ENCODE peak calls at places on chromosomes 16 and 17, in five cellular contexts. B is A549, O is HepG2, N is K562, W is GM12878. I is an unnamed sample.

GRCh38 chr16:84715854-84716253 is 16.1 kb downstream of the USP10 start:
- DNase-seq in O (no peak), N (no peak), W (no peak), B (no peak), I (no peak)

GRCh38 chr17:35865412-35866355 is 3.0 kb downstream of the HEATR9 start:
- DNase-seq in B (no peak), W (no peak), N (no peak), O (peak; percentile 27), I (peak; percentile 61)

GRCh38 chr16:25478476-25478875 is 213.3 kb upstream of the HS3ST4 start:
- DNase-seq in O (no peak), W (no peak), N (no peak), B (no peak), I (no peak)

GRCh38 chr16:85418978-85419491 is 194.1 kb upstream of the GSE1 start:
- DNase-seq in N (no peak), W (no peak), O (no peak), B (no peak), I (no peak)

GRCh38 chr17:72430611-72431432 is 310.0 kb downstream of the SOX9 start:
- DNase-seq in W (no peak), N (no peak), O (no peak), B (no peak), I (no peak)

GRCh38 chr16:66359811-66360608 is 6.5 kb upstream of the CDH5 start:
- DNase-seq in N (no peak), W (no peak), O (no peak), B (no peak), I (no peak)

GRCh38 chr16:11136600-11136999 is 119.4 kb downstream of the SOCS1 start:
- DNase-seq in N (no peak), B (no peak), O (no peak), W (no peak), I (no peak)

GRCh38 chr16:87541004-87541881 is 48.4 kb upstream of the ZCCHC14 start:
- DNase-seq in O (no peak), N (no peak), B (no peak), W (no peak), I (peak; percentile 79)

GRCh38 chr17:40568074-40568836 is 3.0 kb upstream of the CCR7 start:
- DNase-seq in B (no peak), W (no peak), N (no peak), O (no peak), I (no peak)

GRCh38 chr16:11050954-11051353 is 106.6 kb downstream of the CLEC16A start:
- DNase-seq in O (no peak), W (no peak), N (no peak), B (no peak), I (no peak)

GRCh38 chr16:19114359-19115147 is 789 bp downstream of the ITPRIPL2 start:
- DNase-seq in B (peak; percentile 54), W (no peak), N (no peak), O (no peak), I (peak; percentile 68)

GRCh38 chr17:50072130-50072529 is 16.2 kb downstream of the ITGA3 start:
- DNase-seq in W (no peak), N (no peak), B (no peak), O (no peak), I (no peak)

GRCh38 chr16:1054660-1055556 is 17.6 kb upstream of the SSTR5 start:
- DNase-seq in O (peak; percentile 26), B (peak; percentile 77), W (no peak), N (peak; percentile 68), I (peak; percentile 29)

GRCh38 chr17:17940451-17940911 is 31.7 kb downstream of the TOM1L2 start:
- DNase-seq in O (no peak), B (no peak), N (no peak), W (no peak), I (peak; percentile 47)

DNA sequence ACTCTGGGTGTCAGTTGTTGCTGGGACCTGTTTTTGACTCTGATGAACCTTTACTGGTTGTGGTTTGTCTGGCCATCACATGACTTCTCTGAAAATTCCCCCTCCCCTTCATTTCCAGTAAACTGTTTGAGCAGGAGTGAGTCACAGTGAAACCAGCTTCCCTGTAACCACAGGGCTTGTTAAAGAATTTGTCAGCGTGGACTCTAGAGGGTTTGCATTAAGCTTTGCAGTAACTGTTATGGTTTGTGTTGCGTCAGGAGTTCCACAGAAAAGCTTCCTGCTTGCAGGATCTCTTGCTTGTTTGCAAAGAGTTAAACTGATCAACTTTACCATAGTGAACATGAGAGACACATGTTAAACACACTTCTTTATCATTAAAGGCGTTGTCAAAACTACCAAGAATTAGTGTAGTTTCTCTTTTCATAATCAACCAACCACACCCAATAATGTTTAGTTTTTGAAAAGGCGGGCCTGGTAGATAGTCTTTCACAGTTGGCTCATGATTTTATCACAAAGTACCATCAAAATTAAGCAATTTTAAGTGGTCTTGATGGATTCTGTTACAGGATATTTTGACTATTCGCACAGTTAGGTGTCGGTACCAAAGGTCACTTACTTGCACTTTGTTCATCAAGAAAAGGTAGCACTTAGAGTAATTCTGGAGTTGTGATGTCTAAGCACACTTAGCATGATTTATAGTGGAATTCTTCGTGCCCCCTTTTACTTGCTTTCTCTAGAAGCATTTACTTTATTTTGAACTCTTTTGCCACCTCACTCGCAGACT is 79.3 kb downstream of the VMP1 start:
- DNase-seq in N (peak; percentile 73), B (peak; percentile 81), O (peak; percentile 100), W (peak; percentile 100), I (peak; percentile 100)
- TF ChIP-seq RFX5 in N (peak; percentile 88), B (no peak), O (peak; percentile 96), W (peak; percentile 96), I (peak; percentile 90)

GRCh38 chr17:1487939-1488825 is 4.3 kb downstream of the MYO1C start:
- DNase-seq in O (peak; percentile 70), B (peak; percentile 74), N (peak; percentile 67), W (no peak), I (peak; percentile 84)
- TF ChIP-seq BHLHE40 in O (no peak), B (no peak), N (peak; percentile 59), W (no peak), I (peak; percentile 19)

GRCh38 chr17:75241143-75241430 is 20.3 kb downstream of the GGA3 start:
- DNase-seq in B (no peak), O (no peak), N (no peak), W (no peak), I (no peak)
- TF ChIP-seq RFX5 in B (no peak), O (no peak), N (no peak), W (no peak), I (no peak)

DNA sequence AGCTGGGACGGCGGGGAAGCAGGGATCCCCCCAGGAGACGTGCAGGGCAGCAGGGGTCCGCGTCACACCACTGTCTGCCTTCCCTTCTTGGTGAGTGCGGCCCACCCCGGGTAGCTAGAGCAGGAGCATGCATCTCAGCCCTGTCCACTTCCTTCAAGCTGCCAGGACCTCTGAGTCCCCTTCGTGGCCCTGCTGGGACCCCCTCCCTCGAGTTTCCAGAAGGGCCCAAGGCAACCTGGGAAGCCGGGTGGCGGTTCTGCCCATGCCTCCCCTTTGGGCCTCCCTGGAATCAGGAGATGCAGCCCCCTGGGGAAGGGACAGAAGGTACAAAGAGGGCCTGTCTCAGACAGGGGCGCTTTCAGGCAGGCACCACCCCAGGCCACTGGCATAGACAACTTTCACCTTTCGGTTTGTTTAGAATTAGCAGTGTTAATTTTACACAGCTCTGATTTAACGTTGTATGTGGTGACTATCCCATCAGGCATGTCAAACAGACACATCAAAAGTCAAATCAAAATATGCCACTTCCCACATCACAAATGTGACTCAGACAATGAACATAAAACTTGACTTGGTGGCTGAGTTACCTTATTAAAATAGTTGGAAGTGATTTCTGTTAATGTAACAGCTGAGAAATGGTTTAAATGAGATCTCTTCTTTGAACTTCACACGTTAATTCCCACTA is 94.5 kb upstream of the METRNL start:
- DNase-seq in O (no peak), B (no peak), W (no peak), N (no peak), I (no peak)
- TF ChIP-seq BHLHE40 in O (no peak), B (no peak), W (no peak), N (no peak), I (no peak)

DNA sequence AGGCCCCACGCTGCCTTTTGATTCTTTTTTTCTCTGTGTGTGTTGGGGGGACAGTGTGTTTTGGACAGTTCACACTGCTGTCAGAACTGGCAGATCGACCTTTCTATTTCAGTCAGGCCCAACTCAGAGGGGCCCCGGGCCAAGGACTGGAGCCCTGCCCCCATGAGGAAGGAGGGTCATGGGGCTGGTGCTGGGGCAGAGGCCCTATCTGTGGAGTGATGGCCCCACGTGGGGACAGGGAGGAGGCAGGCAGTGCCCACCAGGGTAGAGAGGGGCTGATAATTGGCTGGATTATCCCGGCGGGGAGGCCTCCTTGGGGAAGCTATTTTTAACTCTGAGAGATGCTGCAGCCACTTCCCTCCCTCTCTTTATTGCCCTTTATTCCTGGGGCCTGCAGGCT is 5.7 kb upstream of the KCNJ12 start:
- DNase-seq in N (no peak), O (no peak), W (no peak), B (no peak), I (no peak)
- TF ChIP-seq RFX5 in N (no peak), O (no peak), W (no peak), B (no peak), I (no peak)

DNA sequence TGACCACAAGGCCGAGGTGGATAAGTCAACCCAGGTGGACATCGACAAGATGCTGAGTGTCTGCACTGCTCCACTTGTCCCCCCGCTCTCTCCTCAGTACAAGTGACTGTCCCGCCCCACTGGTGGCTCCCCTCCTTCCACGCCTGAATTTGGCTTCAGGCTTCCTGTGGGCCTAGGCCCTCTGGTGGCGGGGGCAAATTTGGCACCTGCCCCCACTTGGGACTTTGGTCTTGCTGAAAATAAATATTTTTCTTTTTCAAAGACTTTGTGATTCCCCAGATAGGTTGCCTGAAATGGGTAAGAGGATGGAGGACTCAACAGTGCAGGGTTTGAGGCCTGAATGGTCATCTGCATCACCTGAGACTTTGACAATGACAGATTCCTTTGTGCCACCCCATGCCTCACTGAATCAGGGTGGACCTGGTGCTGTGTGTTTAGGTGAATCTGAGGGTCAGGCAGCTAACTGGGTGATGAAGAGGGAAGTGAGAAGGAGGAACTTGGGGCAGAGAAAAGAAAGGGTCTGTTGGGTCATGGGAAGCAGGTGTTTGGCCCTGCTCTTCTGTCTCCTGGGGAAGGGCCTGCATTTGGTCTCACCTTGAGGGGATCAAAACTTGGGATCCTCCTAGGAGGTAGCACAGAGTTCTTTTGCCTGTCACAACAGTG is 2.0 kb downstream of the C16orf86 start:
- DNase-seq in N (peak; percentile 66), B (no peak), O (no peak), W (no peak), I (no peak)
- TF ChIP-seq BHLHE40 in N (no peak), B (no peak), O (no peak), W (no peak), I (no peak)

I was measured in IMR-90.